ENCODE peak calls at places on chromosomes 16 and 17, in nine cellular contexts. One of them, this sample, is unnamed.

GRCh38 chr17:34884597-34884996 is 76.7 kb downstream of the CCT6B start:
- DNase-seq in GM04504: no peak
- DNase-seq in T-helper 1 cell: no peak
- DNase-seq in NCI-H1105: no peak
- DNase-seq in dorsolateral prefrontal cortex: no peak
- DNase-seq in right cardiac atrium: no peak
- DNase-seq in HL-60: no peak
- DNase-seq in foreskin fibroblast: no peak
- DNase-seq in activated naive CD8-positive, alpha-beta T cell treated with anti-CD3 and anti-CD28 coated beads, Interleukin-2, amount 50 U/mL, for 24 hours: no peak
- DNase-seq in this sample: no peak

GRCh38 chr17:880871-881269 is 98.7 kb downstream of the NXN start:
- DNase-seq in GM04504: no peak
- DNase-seq in HL-60: no peak
- DNase-seq in T-helper 1 cell: no peak
- DNase-seq in dorsolateral prefrontal cortex: no peak
- DNase-seq in activated naive CD8-positive, alpha-beta T cell treated with anti-CD3 and anti-CD28 coated beads, Interleukin-2, amount 50 U/mL, for 24 hours: no peak
- DNase-seq in right cardiac atrium: no peak
- DNase-seq in NCI-H1105: no peak
- DNase-seq in foreskin fibroblast: no peak
- DNase-seq in this sample: no peak

GRCh38 chr17:28124962-28125361 is 82.5 kb downstream of the NLK start:
- DNase-seq in dorsolateral prefrontal cortex: no peak
- DNase-seq in GM04504: no peak
- DNase-seq in foreskin fibroblast: no peak
- DNase-seq in NCI-H1105: no peak
- DNase-seq in right cardiac atrium: no peak
- DNase-seq in HL-60: no peak
- DNase-seq in activated naive CD8-positive, alpha-beta T cell treated with anti-CD3 and anti-CD28 coated beads, Interleukin-2, amount 50 U/mL, for 24 hours: no peak
- DNase-seq in T-helper 1 cell: no peak
- DNase-seq in this sample: no peak

GRCh38 chr17:51419476-51419875 is 159.1 kb downstream of the UTP18 start:
- DNase-seq in T-helper 1 cell: no peak
- DNase-seq in activated naive CD8-positive, alpha-beta T cell treated with anti-CD3 and anti-CD28 coated beads, Interleukin-2, amount 50 U/mL, for 24 hours: no peak
- DNase-seq in NCI-H1105: no peak
- DNase-seq in right cardiac atrium: no peak
- DNase-seq in foreskin fibroblast: no peak
- DNase-seq in HL-60: no peak
- DNase-seq in dorsolateral prefrontal cortex: peak; percentile 6
- DNase-seq in GM04504: no peak
- DNase-seq in this sample: no peak

GRCh38 chr17:6502871-6503509 is 53.4 kb downstream of the PITPNM3 start:
- DNase-seq in T-helper 1 cell: no peak
- DNase-seq in GM04504: no peak
- DNase-seq in HL-60: no peak
- DNase-seq in foreskin fibroblast: no peak
- DNase-seq in activated naive CD8-positive, alpha-beta T cell treated with anti-CD3 and anti-CD28 coated beads, Interleukin-2, amount 50 U/mL, for 24 hours: no peak
- DNase-seq in NCI-H1105: no peak
- DNase-seq in dorsolateral prefrontal cortex: no peak
- DNase-seq in right cardiac atrium: no peak
- DNase-seq in this sample: no peak

GRCh38 chr17:57537524-57538410 is 207.3 kb downstream of the CCDC182 start:
- DNase-seq in T-helper 1 cell: no peak
- DNase-seq in dorsolateral prefrontal cortex: no peak
- DNase-seq in activated naive CD8-positive, alpha-beta T cell treated with anti-CD3 and anti-CD28 coated beads, Interleukin-2, amount 50 U/mL, for 24 hours: no peak
- DNase-seq in HL-60: no peak
- DNase-seq in NCI-H1105: no peak
- DNase-seq in foreskin fibroblast: no peak
- DNase-seq in GM04504: no peak
- DNase-seq in right cardiac atrium: no peak
- DNase-seq in this sample: no peak

GRCh38 chr16:78396046-78396445 is 296.6 kb downstream of the WWOX start:
- DNase-seq in right cardiac atrium: no peak
- DNase-seq in HL-60: no peak
- DNase-seq in GM04504: no peak
- DNase-seq in activated naive CD8-positive, alpha-beta T cell treated with anti-CD3 and anti-CD28 coated beads, Interleukin-2, amount 50 U/mL, for 24 hours: no peak
- DNase-seq in NCI-H1105: no peak
- DNase-seq in dorsolateral prefrontal cortex: no peak
- DNase-seq in foreskin fibroblast: no peak
- DNase-seq in T-helper 1 cell: no peak
- DNase-seq in this sample: no peak

GRCh38 chr17:17535957-17536356 is 39.8 kb upstream of the RASD1 start:
- DNase-seq in T-helper 1 cell: no peak
- DNase-seq in activated naive CD8-positive, alpha-beta T cell treated with anti-CD3 and anti-CD28 coated beads, Interleukin-2, amount 50 U/mL, for 24 hours: no peak
- DNase-seq in NCI-H1105: no peak
- DNase-seq in HL-60: no peak
- DNase-seq in right cardiac atrium: peak; percentile 92
- DNase-seq in dorsolateral prefrontal cortex: peak; percentile 88
- DNase-seq in GM04504: peak; percentile 35
- DNase-seq in foreskin fibroblast: peak; percentile 88
- DNase-seq in this sample: no peak

GRCh38 chr16:67393111-67393789 is at the start of gene TPPP3:
- DNase-seq in foreskin fibroblast: peak; percentile 94
- DNase-seq in activated naive CD8-positive, alpha-beta T cell treated with anti-CD3 and anti-CD28 coated beads, Interleukin-2, amount 50 U/mL, for 24 hours: peak; percentile 61
- DNase-seq in GM04504: peak; percentile 52
- DNase-seq in HL-60: no peak
- DNase-seq in NCI-H1105: no peak
- DNase-seq in right cardiac atrium: peak; percentile 98
- DNase-seq in dorsolateral prefrontal cortex: peak; percentile 88
- DNase-seq in T-helper 1 cell: peak; percentile 15
- DNase-seq in this sample: no peak

GRCh38 chr17:41178341-41178740 is 320 bp upstream of the KRTAP4-2 start:
- DNase-seq in right cardiac atrium: no peak
- DNase-seq in activated naive CD8-positive, alpha-beta T cell treated with anti-CD3 and anti-CD28 coated beads, Interleukin-2, amount 50 U/mL, for 24 hours: no peak
- DNase-seq in foreskin fibroblast: peak; percentile 78
- DNase-seq in dorsolateral prefrontal cortex: no peak
- DNase-seq in T-helper 1 cell: no peak
- DNase-seq in NCI-H1105: no peak
- DNase-seq in HL-60: no peak
- DNase-seq in GM04504: peak; percentile 36
- DNase-seq in this sample: no peak

GRCh38 chr16:66728117-66728787 is 23.2 kb downstream of the DYNC1LI2 start:
- DNase-seq in activated naive CD8-positive, alpha-beta T cell treated with anti-CD3 and anti-CD28 coated beads, Interleukin-2, amount 50 U/mL, for 24 hours: no peak
- DNase-seq in foreskin fibroblast: peak; percentile 74
- DNase-seq in HL-60: peak; percentile 80
- DNase-seq in right cardiac atrium: no peak
- DNase-seq in GM04504: no peak
- DNase-seq in T-helper 1 cell: no peak
- DNase-seq in NCI-H1105: peak; percentile 56
- DNase-seq in dorsolateral prefrontal cortex: no peak
- DNase-seq in this sample: no peak

GRCh38 chr17:28956861-28957260 is 5.5 kb upstream of the PHF12 start:
- DNase-seq in T-helper 1 cell: no peak
- DNase-seq in foreskin fibroblast: no peak
- DNase-seq in HL-60: no peak
- DNase-seq in right cardiac atrium: peak; percentile 18
- DNase-seq in GM04504: no peak
- DNase-seq in activated naive CD8-positive, alpha-beta T cell treated with anti-CD3 and anti-CD28 coated beads, Interleukin-2, amount 50 U/mL, for 24 hours: no peak
- DNase-seq in NCI-H1105: no peak
- DNase-seq in dorsolateral prefrontal cortex: no peak
- DNase-seq in this sample: no peak

GRCh38 chr17:1830288-1830687 is 483 bp downstream of the RPA1 start:
- DNase-seq in dorsolateral prefrontal cortex: no peak
- DNase-seq in right cardiac atrium: no peak
- DNase-seq in NCI-H1105: no peak
- DNase-seq in activated naive CD8-positive, alpha-beta T cell treated with anti-CD3 and anti-CD28 coated beads, Interleukin-2, amount 50 U/mL, for 24 hours: no peak
- DNase-seq in foreskin fibroblast: peak; percentile 8
- DNase-seq in GM04504: no peak
- DNase-seq in T-helper 1 cell: peak; percentile 15
- DNase-seq in HL-60: peak; percentile 15
- DNase-seq in this sample: no peak

GRCh38 chr17:40179923-40180659 is 2.8 kb downstream of the RAPGEFL1 start:
- DNase-seq in HL-60: no peak
- DNase-seq in GM04504: no peak
- DNase-seq in dorsolateral prefrontal cortex: no peak
- DNase-seq in T-helper 1 cell: no peak
- DNase-seq in NCI-H1105: no peak
- DNase-seq in right cardiac atrium: no peak
- DNase-seq in activated naive CD8-positive, alpha-beta T cell treated with anti-CD3 and anti-CD28 coated beads, Interleukin-2, amount 50 U/mL, for 24 hours: no peak
- DNase-seq in foreskin fibroblast: peak; percentile 82
- DNase-seq in this sample: no peak

GRCh38 chr16:61182416-61182815 is 853.8 kb downstream of the CDH8 start:
- DNase-seq in activated naive CD8-positive, alpha-beta T cell treated with anti-CD3 and anti-CD28 coated beads, Interleukin-2, amount 50 U/mL, for 24 hours: no peak
- DNase-seq in T-helper 1 cell: no peak
- DNase-seq in dorsolateral prefrontal cortex: no peak
- DNase-seq in foreskin fibroblast: no peak
- DNase-seq in HL-60: no peak
- DNase-seq in GM04504: no peak
- DNase-seq in right cardiac atrium: no peak
- DNase-seq in NCI-H1105: no peak
- DNase-seq in this sample: no peak

GRCh38 chr17:63474174-63474913 is 2.5 kb upstream of the ACE start:
- DNase-seq in foreskin fibroblast: no peak
- DNase-seq in NCI-H1105: no peak
- DNase-seq in dorsolateral prefrontal cortex: no peak
- DNase-seq in GM04504: no peak
- DNase-seq in activated naive CD8-positive, alpha-beta T cell treated with anti-CD3 and anti-CD28 coated beads, Interleukin-2, amount 50 U/mL, for 24 hours: no peak
- DNase-seq in right cardiac atrium: peak; percentile 69
- DNase-seq in HL-60: no peak
- DNase-seq in T-helper 1 cell: no peak
- DNase-seq in this sample: no peak

GRCh38 chr16:73240928-73241327 is 193.0 kb upstream of the ZFHX3 start:
- DNase-seq in GM04504: no peak
- DNase-seq in activated naive CD8-positive, alpha-beta T cell treated with anti-CD3 and anti-CD28 coated beads, Interleukin-2, amount 50 U/mL, for 24 hours: no peak
- DNase-seq in NCI-H1105: no peak
- DNase-seq in dorsolateral prefrontal cortex: no peak
- DNase-seq in T-helper 1 cell: no peak
- DNase-seq in HL-60: no peak
- DNase-seq in right cardiac atrium: no peak
- DNase-seq in foreskin fibroblast: no peak
- DNase-seq in this sample: no peak

GRCh38 chr17:75250009-75250471 is 11.4 kb downstream of the GGA3 start:
- DNase-seq in T-helper 1 cell: peak; percentile 41
- DNase-seq in dorsolateral prefrontal cortex: peak; percentile 38
- DNase-seq in HL-60: no peak
- DNase-seq in right cardiac atrium: no peak
- DNase-seq in foreskin fibroblast: peak; percentile 60
- DNase-seq in NCI-H1105: no peak
- DNase-seq in activated naive CD8-positive, alpha-beta T cell treated with anti-CD3 and anti-CD28 coated beads, Interleukin-2, amount 50 U/mL, for 24 hours: peak; percentile 79
- DNase-seq in GM04504: peak; percentile 26
- DNase-seq in this sample: no peak

GRCh38 chr17:75864448-75864871 is 9.3 kb upstream of the WBP2 start:
- DNase-seq in right cardiac atrium: peak; percentile 85
- DNase-seq in NCI-H1105: no peak
- DNase-seq in GM04504: peak; percentile 50
- DNase-seq in dorsolateral prefrontal cortex: no peak
- DNase-seq in foreskin fibroblast: peak; percentile 79
- DNase-seq in HL-60: peak; percentile 84
- DNase-seq in T-helper 1 cell: no peak
- DNase-seq in activated naive CD8-positive, alpha-beta T cell treated with anti-CD3 and anti-CD28 coated beads, Interleukin-2, amount 50 U/mL, for 24 hours: peak; percentile 46
- DNase-seq in this sample: no peak

GRCh38 chr17:41717408-41718286 is 5.5 kb downstream of the GAST start:
- DNase-seq in GM04504: no peak
- DNase-seq in NCI-H1105: no peak
- DNase-seq in foreskin fibroblast: peak; percentile 64
- DNase-seq in HL-60: peak; percentile 33
- DNase-seq in right cardiac atrium: no peak
- DNase-seq in T-helper 1 cell: no peak
- DNase-seq in activated naive CD8-positive, alpha-beta T cell treated with anti-CD3 and anti-CD28 coated beads, Interleukin-2, amount 50 U/mL, for 24 hours: no peak
- DNase-seq in dorsolateral prefrontal cortex: no peak
- DNase-seq in this sample: no peak

GRCh38 chr16:85902366-85903155 is 3.6 kb downstream of the IRF8 start:
- DNase-seq in NCI-H1105: no peak
- DNase-seq in foreskin fibroblast: no peak
- DNase-seq in dorsolateral prefrontal cortex: no peak
- DNase-seq in right cardiac atrium: no peak
- DNase-seq in GM04504: no peak
- DNase-seq in T-helper 1 cell: peak; percentile 25
- DNase-seq in HL-60: no peak
- DNase-seq in activated naive CD8-positive, alpha-beta T cell treated with anti-CD3 and anti-CD28 coated beads, Interleukin-2, amount 50 U/mL, for 24 hours: peak; percentile 73
- DNase-seq in this sample: no peak

GRCh38 chr16:30375830-30376229 is 1.2 kb downstream of the MYL11 start:
- DNase-seq in foreskin fibroblast: no peak
- DNase-seq in activated naive CD8-positive, alpha-beta T cell treated with anti-CD3 and anti-CD28 coated beads, Interleukin-2, amount 50 U/mL, for 24 hours: no peak
- DNase-seq in HL-60: no peak
- DNase-seq in T-helper 1 cell: no peak
- DNase-seq in GM04504: no peak
- DNase-seq in dorsolateral prefrontal cortex: no peak
- DNase-seq in NCI-H1105: no peak
- DNase-seq in right cardiac atrium: peak; percentile 39
- DNase-seq in this sample: no peak

GRCh38 chr17:81644976-81645952 is 8.3 kb downstream of the TSPAN10 start:
- DNase-seq in foreskin fibroblast: no peak
- DNase-seq in activated naive CD8-positive, alpha-beta T cell treated with anti-CD3 and anti-CD28 coated beads, Interleukin-2, amount 50 U/mL, for 24 hours: no peak
- DNase-seq in T-helper 1 cell: no peak
- DNase-seq in right cardiac atrium: peak; percentile 45
- DNase-seq in HL-60: peak; percentile 53
- DNase-seq in NCI-H1105: no peak
- DNase-seq in GM04504: no peak
- DNase-seq in dorsolateral prefrontal cortex: no peak
- DNase-seq in this sample: no peak

GRCh38 chr17:15261063-15261817 is 3.9 kb downstream of the PMP22 start:
- DNase-seq in activated naive CD8-positive, alpha-beta T cell treated with anti-CD3 and anti-CD28 coated beads, Interleukin-2, amount 50 U/mL, for 24 hours: peak; percentile 12
- DNase-seq in GM04504: no peak
- DNase-seq in right cardiac atrium: peak; percentile 87
- DNase-seq in dorsolateral prefrontal cortex: peak; percentile 49
- DNase-seq in foreskin fibroblast: peak; percentile 80
- DNase-seq in T-helper 1 cell: no peak
- DNase-seq in HL-60: no peak
- DNase-seq in NCI-H1105: peak; percentile 6
- DNase-seq in this sample: no peak

GRCh38 chr16:12498077-12498476 is 305.6 kb downstream of the CPPED1 start:
- DNase-seq in right cardiac atrium: no peak
- DNase-seq in T-helper 1 cell: no peak
- DNase-seq in foreskin fibroblast: no peak
- DNase-seq in GM04504: no peak
- DNase-seq in dorsolateral prefrontal cortex: no peak
- DNase-seq in NCI-H1105: no peak
- DNase-seq in activated naive CD8-positive, alpha-beta T cell treated with anti-CD3 and anti-CD28 coated beads, Interleukin-2, amount 50 U/mL, for 24 hours: no peak
- DNase-seq in HL-60: no peak
- DNase-seq in this sample: no peak

GRCh38 chr17:77829871-77830799 is 128.4 kb upstream of the TNRC6C start:
- DNase-seq in NCI-H1105: no peak
- DNase-seq in GM04504: no peak
- DNase-seq in foreskin fibroblast: peak; percentile 86
- DNase-seq in activated naive CD8-positive, alpha-beta T cell treated with anti-CD3 and anti-CD28 coated beads, Interleukin-2, amount 50 U/mL, for 24 hours: no peak
- DNase-seq in right cardiac atrium: peak; percentile 93
- DNase-seq in T-helper 1 cell: no peak
- DNase-seq in HL-60: no peak
- DNase-seq in dorsolateral prefrontal cortex: peak; percentile 56
- DNase-seq in this sample: no peak

GRCh38 chr16:55496509-55497145 is 12.2 kb upstream of the LPCAT2 start:
- DNase-seq in activated naive CD8-positive, alpha-beta T cell treated with anti-CD3 and anti-CD28 coated beads, Interleukin-2, amount 50 U/mL, for 24 hours: no peak
- DNase-seq in GM04504: no peak
- DNase-seq in right cardiac atrium: no peak
- DNase-seq in T-helper 1 cell: no peak
- DNase-seq in NCI-H1105: no peak
- DNase-seq in HL-60: no peak
- DNase-seq in dorsolateral prefrontal cortex: no peak
- DNase-seq in foreskin fibroblast: no peak
- DNase-seq in this sample: no peak

GRCh38 chr16:57194512-57194911 is 8.4 kb downstream of the RSPRY1 start:
- DNase-seq in T-helper 1 cell: no peak
- DNase-seq in HL-60: no peak
- DNase-seq in activated naive CD8-positive, alpha-beta T cell treated with anti-CD3 and anti-CD28 coated beads, Interleukin-2, amount 50 U/mL, for 24 hours: no peak
- DNase-seq in NCI-H1105: no peak
- DNase-seq in right cardiac atrium: no peak
- DNase-seq in GM04504: peak; percentile 76
- DNase-seq in dorsolateral prefrontal cortex: no peak
- DNase-seq in foreskin fibroblast: peak; percentile 91
- DNase-seq in this sample: no peak

GRCh38 chr17:63082273-63082861 is 116.3 kb downstream of the TANC2 start:
- DNase-seq in T-helper 1 cell: no peak
- DNase-seq in foreskin fibroblast: peak; percentile 61
- DNase-seq in NCI-H1105: no peak
- DNase-seq in dorsolateral prefrontal cortex: no peak
- DNase-seq in activated naive CD8-positive, alpha-beta T cell treated with anti-CD3 and anti-CD28 coated beads, Interleukin-2, amount 50 U/mL, for 24 hours: no peak
- DNase-seq in HL-60: no peak
- DNase-seq in GM04504: no peak
- DNase-seq in right cardiac atrium: no peak
- DNase-seq in this sample: no peak

GRCh38 chr17:63399316-63399715 is 46.8 kb downstream of the CYB561 start:
- DNase-seq in dorsolateral prefrontal cortex: no peak
- DNase-seq in activated naive CD8-positive, alpha-beta T cell treated with anti-CD3 and anti-CD28 coated beads, Interleukin-2, amount 50 U/mL, for 24 hours: no peak
- DNase-seq in GM04504: peak; percentile 56
- DNase-seq in foreskin fibroblast: peak; percentile 72
- DNase-seq in right cardiac atrium: no peak
- DNase-seq in T-helper 1 cell: no peak
- DNase-seq in NCI-H1105: no peak
- DNase-seq in HL-60: no peak
- DNase-seq in this sample: no peak

GRCh38 chr17:35046740-35047283 is 16.7 kb downstream of the RFFL start:
- DNase-seq in GM04504: peak; percentile 41
- DNase-seq in T-helper 1 cell: peak; percentile 41
- DNase-seq in right cardiac atrium: no peak
- DNase-seq in activated naive CD8-positive, alpha-beta T cell treated with anti-CD3 and anti-CD28 coated beads, Interleukin-2, amount 50 U/mL, for 24 hours: peak; percentile 52
- DNase-seq in NCI-H1105: no peak
- DNase-seq in HL-60: no peak
- DNase-seq in dorsolateral prefrontal cortex: no peak
- DNase-seq in foreskin fibroblast: no peak
- DNase-seq in this sample: no peak